ENCODE peak calls at places on chromosomes 12 and 14, in six cellular contexts. H is ovary, R is transverse colon, Z is upper lobe of right lung, A is OCI-LY7, L is heart left ventricle. U is an unnamed sample.

GRCh38 chr12:8722286-8722685 is 24.5 kb downstream of the RIMKLB start:
- DNase-seq in A (no peak), Z (no peak), H (no peak), L (no peak), R (no peak), U (no peak)

GRCh38 chr12:15423629-15424028 is 101.3 kb downstream of the PTPRO start:
- DNase-seq in H (no peak), L (no peak), R (no peak), A (no peak), Z (no peak), U (no peak)

GRCh38 chr12:127272864-127273263 is 994.1 kb upstream of the TMEM132C start:
- DNase-seq in H (no peak), A (no peak), L (no peak), R (no peak), Z (no peak), U (no peak)

GRCh38 chr14:92785601-92786426 is 8.3 kb upstream of the GOLGA5 start:
- DNase-seq in L (peak; percentile 68), A (no peak), Z (no peak), R (no peak), H (peak; percentile 67), U (peak; percentile 91)

GRCh38 chr12:122395319-122395718 is 27.1 kb downstream of the CLIP1 start:
- DNase-seq in R (no peak), H (no peak), A (no peak), Z (no peak), L (no peak), U (no peak)

GRCh38 chr14:104601786-104602185 is 2.8 kb downstream of the TMEM179 start:
- DNase-seq in R (no peak), Z (no peak), A (no peak), L (no peak), H (no peak), U (no peak)

GRCh38 chr14:90504643-90505042 is 107.8 kb downstream of the CALM1 start:
- DNase-seq in H (no peak), Z (no peak), R (no peak), A (no peak), L (no peak), U (no peak)

GRCh38 chr12:12376636-12377448 is 20.0 kb downstream of the BORCS5 start:
- DNase-seq in L (no peak), H (no peak), A (peak; percentile 87), Z (no peak), R (no peak), U (no peak)

GRCh38 chr12:130557876-130558770 is 158.0 kb downstream of the RIMBP2 start:
- DNase-seq in R (peak; percentile 84), Z (no peak), A (no peak), H (no peak), L (no peak), U (no peak)

GRCh38 chr12:110689002-110689600 is at the start of gene HVCN1:
- DNase-seq in L (peak; percentile 77), R (peak; percentile 60), Z (peak; percentile 86), H (peak; percentile 73), A (peak; percentile 42), U (peak; percentile 54)

GRCh38 chr12:19780460-19780859 is 341.2 kb downstream of the AEBP2 start:
- DNase-seq in L (no peak), A (no peak), H (no peak), Z (no peak), R (no peak), U (no peak)

GRCh38 chr12:2535583-2536187 is 259.1 kb upstream of the FKBP4 start:
- DNase-seq in A (no peak), R (no peak), Z (peak; percentile 29), H (no peak), L (no peak), U (no peak)

GRCh38 chr12:94941440-94941862 is 62.0 kb downstream of the NDUFA12 start:
- DNase-seq in R (no peak), Z (no peak), L (peak; percentile 65), A (no peak), H (peak; percentile 29), U (no peak)

GRCh38 chr14:39873793-39874192 is 441.6 kb upstream of the FBXO33 start:
- DNase-seq in L (no peak), A (no peak), R (no peak), Z (no peak), H (no peak), U (no peak)

GRCh38 chr14:33930464-33930863 is 20.4 kb downstream of the EGLN3 start:
- DNase-seq in L (no peak), Z (no peak), R (no peak), A (no peak), H (no peak), U (no peak)

GRCh38 chr14:22547309-22547947 is 41.6 kb downstream of the DAD1 start:
- DNase-seq in A (no peak), R (no peak), H (no peak), Z (no peak), L (peak; percentile 54), U (no peak)

GRCh38 chr14:51513933-51514332 is 137.8 kb upstream of the FRMD6 start:
- DNase-seq in A (no peak), R (no peak), H (no peak), Z (no peak), L (no peak), U (no peak)

GRCh38 chr14:99055816-99056215 is 216.2 kb downstream of the BCL11B start:
- DNase-seq in R (peak; percentile 24), A (no peak), L (no peak), Z (no peak), H (no peak), U (no peak)

GRCh38 chr12:93157279-93157678 is 220.4 kb upstream of the NUDT4 start:
- DNase-seq in Z (no peak), L (no peak), R (no peak), A (no peak), H (no peak), U (no peak)

GRCh38 chr14:84003316-84003715 is 1526.6 kb upstream of the FLRT2 start:
- DNase-seq in A (no peak), Z (no peak), R (no peak), H (no peak), L (no peak), U (no peak)

GRCh38 chr12:32448581-32448980 is 49.2 kb downstream of the FGD4 start:
- DNase-seq in A (no peak), Z (no peak), L (no peak), H (no peak), R (no peak), U (no peak)

GRCh38 chr12:120043421-120043820 is 54.4 kb downstream of the BICDL1 start:
- DNase-seq in A (no peak), L (no peak), H (no peak), R (no peak), Z (no peak), U (no peak)

GRCh38 chr14:50106178-50106577 is 10.2 kb downstream of the VCPKMT start:
- DNase-seq in A (no peak), L (no peak), Z (no peak), H (no peak), R (no peak), U (no peak)

GRCh38 chr12:106926657-106927056 is 29.1 kb upstream of the TMEM263 start:
- DNase-seq in R (no peak), L (no peak), Z (no peak), A (no peak), H (no peak), U (no peak)

DNA sequence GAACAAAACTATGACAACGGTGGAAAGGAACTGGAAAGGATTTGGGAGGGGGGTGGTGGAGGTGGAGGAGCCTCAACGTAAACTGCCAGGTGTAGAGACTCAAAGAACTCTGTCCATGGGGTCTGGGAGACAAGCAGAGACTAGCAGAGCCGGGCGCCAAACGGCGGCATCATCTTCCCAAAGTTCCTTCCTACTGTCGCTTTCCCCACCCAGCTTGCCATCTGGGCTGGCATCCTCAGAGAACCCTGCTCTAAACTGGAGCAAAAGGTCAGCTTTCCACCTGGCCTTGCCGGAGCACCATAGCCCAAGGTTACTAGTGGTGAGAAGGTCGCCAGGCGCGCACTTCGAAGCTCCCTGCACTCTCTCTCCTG is 4.0 kb upstream of the IRF2BPL start:
- DNase-seq in R (no peak), Z (no peak), H (no peak), L (no peak), A (no peak), U (no peak)
- H3K4me1 ChIP-seq in R (peaks cover 58% of the 10 kb centered on the region), Z (peaks cover 72% of the 10 kb centered on the region), H (peaks cover 22% of the 10 kb centered on the region), L (peaks cover 26% of the 10 kb centered on the region), A (peaks cover 77% of the 10 kb centered on the region), U (peaks cover 54% of the 10 kb centered on the region)

DNA sequence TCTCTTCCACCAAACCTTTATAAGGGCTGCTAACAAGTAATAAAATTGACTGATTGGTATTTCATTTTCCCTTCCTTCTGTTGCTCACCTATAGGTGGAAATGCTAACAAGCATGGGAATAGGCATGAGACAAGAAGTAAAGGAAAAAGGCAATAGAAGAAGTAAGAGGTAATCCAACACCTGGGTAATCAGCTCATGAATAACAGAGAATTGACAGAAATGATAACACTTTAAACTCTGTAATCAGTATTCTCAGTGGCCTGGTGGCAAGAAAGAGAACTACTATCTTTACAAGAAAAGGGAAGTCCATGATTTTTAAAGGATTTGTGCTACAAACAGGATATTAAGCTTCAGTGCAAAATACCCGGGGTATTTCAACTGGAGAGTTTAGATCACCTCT is 737.8 kb downstream of the RERGL start:
- DNase-seq in A (peak; percentile 1), Z (no peak), R (no peak), H (no peak), L (no peak), U (no peak)
- TF ChIP-seq CTCF in A (peak; percentile 22), Z (no peak), R (no peak), H (no peak), L (no peak), U (no peak)

GRCh38 chr12:69473229-69473628 is 3.0 kb downstream of the FRS2 start:
- DNase-seq in L (no peak), Z (no peak), A (no peak), H (no peak), R (no peak), U (no peak)

GRCh38 chr12:69470189-69471094 is at the start of gene FRS2:
- DNase-seq in Z (peak; percentile 95), H (peak; percentile 92), L (peak; percentile 93), R (peak; percentile 93), A (peak; percentile 86), U (peak; percentile 95)

GRCh38 chr12:69469854-69470188 is 367 bp upstream of the FRS2 start:
- DNase-seq in L (no peak), Z (no peak), H (no peak), A (no peak), R (no peak), U (no peak)

GRCh38 chr12:69468237-69469026 is 1.8 kb upstream of the FRS2 start:
- DNase-seq in L (no peak), Z (no peak), A (peak; percentile 7), H (no peak), R (no peak), U (no peak)

GRCh38 chr12:69471667-69472385 is 1.6 kb downstream of the FRS2 start:
- DNase-seq in H (no peak), R (no peak), L (no peak), Z (no peak), A (no peak), U (no peak)
- H3K4me3 ChIP-seq in H (no peak overlapping the region), R (no peak overlapping the region), L (peak overlapping the region; percentile 70), Z (peak overlapping the region; percentile 80), A (peak overlapping the region; percentile 98), U (no peak overlapping the region)

DNA sequence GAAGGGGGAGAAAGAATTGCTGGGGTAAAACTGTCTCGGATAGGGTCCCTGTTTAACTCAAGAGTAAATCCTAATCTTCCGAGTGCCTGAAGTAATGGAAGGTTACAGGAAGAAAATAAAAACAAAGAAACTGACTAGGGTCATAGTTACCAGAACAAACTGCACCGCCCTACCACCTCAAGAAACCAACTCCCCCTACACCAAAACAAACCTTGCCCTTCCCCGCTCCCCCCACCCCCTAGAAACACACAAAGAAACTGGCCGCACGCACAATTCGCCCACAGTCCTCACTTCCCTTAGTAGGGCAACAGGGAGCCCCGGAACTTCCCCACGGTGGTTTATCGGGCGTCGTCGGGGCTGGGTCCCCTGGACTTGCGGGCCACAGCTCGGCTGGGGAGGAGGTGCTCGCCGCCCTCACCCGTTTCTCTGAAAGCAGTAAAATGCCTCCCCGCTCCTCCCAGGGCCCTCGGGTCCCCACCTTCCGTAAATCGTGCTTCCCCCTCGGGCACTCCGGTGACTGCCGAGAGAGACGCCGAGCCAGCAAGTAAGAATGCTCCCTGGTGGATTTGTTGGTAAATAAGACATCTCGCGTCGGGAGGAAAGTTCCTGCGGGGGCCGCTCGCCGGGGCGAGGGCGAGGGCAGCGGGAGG is 2.4 kb downstream of the SINHCAF start:
- DNase-seq in H (peak; percentile 59), L (peak; percentile 47), R (peak; percentile 57), Z (peak; percentile 80), A (peak; percentile 64), U (peak; percentile 66)
- H3K4me1 ChIP-seq in H (peaks cover 6% of the 10 kb centered on the region), L (no peaks in the 10 kb centered on the region), R (peaks cover 18% of the 10 kb centered on the region), Z (peaks cover 25% of the 10 kb centered on the region), A (peaks cover 51% of the 10 kb centered on the region), U (no peaks in the 10 kb centered on the region)